ENCODE peak calls at places on chromosomes 4 and X, in nine cellular contexts. N, W, B, X, M, H, J, T and C are unnamed samples.

GRCh38 chrX:81195712-81196111 is 6.0 kb downstream of the HMGN5 start:
- DNase-seq in M (peak; percentile 47), J (no peak), X (no peak), H (peak; percentile 17), W (peak; percentile 6), N (peak; percentile 16), T (peak; percentile 26), B (no peak), C (no peak)

GRCh38 chr4:73347497-73347896 is 56.6 kb upstream of the ALB start:
- DNase-seq in B (no peak), N (no peak), X (no peak), W (no peak), M (no peak), T (no peak), J (no peak), H (no peak), C (no peak)

GRCh38 chr4:7540216-7540615 is 105.5 kb upstream of the PSAPL1 start:
- DNase-seq in B (no peak), H (no peak), W (no peak), J (no peak), N (no peak), M (no peak), X (no peak), T (no peak), C (no peak)

GRCh38 chrX:37860731-37861130 is 13.4 kb upstream of the DYNLT3 start:
- DNase-seq in T (no peak), M (no peak), B (no peak), X (no peak), N (no peak), J (no peak), H (no peak), W (no peak), C (no peak)

GRCh38 chr4:40369437-40370278 is 34.5 kb downstream of the CHRNA9 start:
- DNase-seq in W (no peak), J (no peak), B (no peak), X (no peak), N (no peak), T (no peak), M (no peak), H (no peak), C (no peak)

GRCh38 chr4:86993909-86994672 is 59.3 kb downstream of the AFF1 start:
- DNase-seq in M (no peak), J (no peak), W (no peak), X (no peak), T (no peak), N (no peak), B (no peak), H (no peak), C (no peak)

GRCh38 chr4:119296356-119296755 is 25.6 kb downstream of the FABP2 start:
- DNase-seq in B (no peak), T (no peak), X (no peak), W (no peak), M (no peak), J (no peak), H (no peak), N (no peak), C (no peak)

GRCh38 chrX:55135171-55135570 is 46.4 kb downstream of the PAGE2 start:
- DNase-seq in M (peak; percentile 29), N (no peak), X (peak; percentile 7), H (no peak), W (peak; percentile 1), B (no peak), T (no peak), J (no peak), C (peak; percentile 10)